ENCODE peak calls at places on chromosomes 6 and 20, in eight cellular contexts. One of them, this sample, is unnamed.
A peak's percentile ranks its signal among the peaks of the same experiment; 100 is the strongest.

GRCh38 chr20:6504826-6505225 is 262.7 kb upstream of the BMP2 start:
- DNase-seq in CD8-positive, alpha-beta T cell: no peak
- DNase-seq in suprapubic skin: no peak
- DNase-seq in CD4-positive, CD25-positive, alpha-beta regulatory T cell: no peak
- DNase-seq in left ventricle myocardium inferior: no peak
- DNase-seq in IMR-90: peak; percentile 11
- DNase-seq in neural progenitor cell: no peak
- DNase-seq in left lung: no peak
- DNase-seq in this sample: no peak

GRCh38 chr6:24513602-24514001 is 18.8 kb downstream of the ALDH5A1 start:
- DNase-seq in CD8-positive, alpha-beta T cell: no peak
- DNase-seq in left lung: no peak
- DNase-seq in CD4-positive, CD25-positive, alpha-beta regulatory T cell: no peak
- DNase-seq in left ventricle myocardium inferior: no peak
- DNase-seq in neural progenitor cell: no peak
- DNase-seq in IMR-90: no peak
- DNase-seq in suprapubic skin: no peak
- DNase-seq in this sample: no peak

GRCh38 chr6:37987008-37987407 is 167.5 kb downstream of the ZFAND3 start:
- DNase-seq in IMR-90: peak; percentile 60
- DNase-seq in neural progenitor cell: no peak
- DNase-seq in CD4-positive, CD25-positive, alpha-beta regulatory T cell: no peak
- DNase-seq in suprapubic skin: no peak
- DNase-seq in CD8-positive, alpha-beta T cell: no peak
- DNase-seq in left ventricle myocardium inferior: no peak
- DNase-seq in left lung: no peak
- DNase-seq in this sample: no peak

GRCh38 chr6:25842526-25842925 is 10.7 kb upstream of the SLC17A1 start:
- DNase-seq in left ventricle myocardium inferior: no peak
- DNase-seq in CD4-positive, CD25-positive, alpha-beta regulatory T cell: no peak
- DNase-seq in suprapubic skin: no peak
- DNase-seq in CD8-positive, alpha-beta T cell: no peak
- DNase-seq in IMR-90: no peak
- DNase-seq in left lung: no peak
- DNase-seq in neural progenitor cell: no peak
- DNase-seq in this sample: no peak

GRCh38 chr20:34549291-34549928 is 9.1 kb upstream of the MAP1LC3A start:
- DNase-seq in suprapubic skin: no peak
- DNase-seq in left lung: no peak
- DNase-seq in left ventricle myocardium inferior: no peak
- DNase-seq in IMR-90: peak; percentile 15
- DNase-seq in CD4-positive, CD25-positive, alpha-beta regulatory T cell: no peak
- DNase-seq in neural progenitor cell: peak; percentile 56
- DNase-seq in CD8-positive, alpha-beta T cell: no peak
- DNase-seq in this sample: no peak

GRCh38 chr6:42365021-42365420 is 86.7 kb downstream of the TRERF1 start:
- DNase-seq in CD4-positive, CD25-positive, alpha-beta regulatory T cell: no peak
- DNase-seq in CD8-positive, alpha-beta T cell: no peak
- DNase-seq in IMR-90: no peak
- DNase-seq in neural progenitor cell: no peak
- DNase-seq in left lung: no peak
- DNase-seq in suprapubic skin: no peak
- DNase-seq in left ventricle myocardium inferior: no peak
- DNase-seq in this sample: no peak

GRCh38 chr20:58906894-58907293 is 54.4 kb downstream of the GNAS start:
- DNase-seq in IMR-90: peak; percentile 79
- DNase-seq in CD8-positive, alpha-beta T cell: no peak
- DNase-seq in left ventricle myocardium inferior: no peak
- DNase-seq in suprapubic skin: no peak
- DNase-seq in CD4-positive, CD25-positive, alpha-beta regulatory T cell: no peak
- DNase-seq in left lung: no peak
- DNase-seq in neural progenitor cell: no peak
- DNase-seq in this sample: no peak

GRCh38 chr6:84074988-84075781 is 41.6 kb downstream of the MRAP2 start:
- DNase-seq in IMR-90: peak; percentile 7
- DNase-seq in neural progenitor cell: peak; percentile 26
- DNase-seq in left ventricle myocardium inferior: no peak
- DNase-seq in CD8-positive, alpha-beta T cell: no peak
- DNase-seq in left lung: no peak
- DNase-seq in suprapubic skin: no peak
- DNase-seq in CD4-positive, CD25-positive, alpha-beta regulatory T cell: no peak
- DNase-seq in this sample: no peak

GRCh38 chr20:4341804-4342560 is 326.6 kb upstream of the RNF24 start:
- DNase-seq in IMR-90: peak; percentile 53
- DNase-seq in left lung: no peak
- DNase-seq in neural progenitor cell: peak; percentile 10
- DNase-seq in suprapubic skin: no peak
- DNase-seq in left ventricle myocardium inferior: no peak
- DNase-seq in CD4-positive, CD25-positive, alpha-beta regulatory T cell: no peak
- DNase-seq in CD8-positive, alpha-beta T cell: no peak
- DNase-seq in this sample: no peak

GRCh38 chr6:135281227-135281626 is 100.1 kb downstream of the MYB start:
- DNase-seq in IMR-90: no peak
- DNase-seq in neural progenitor cell: no peak
- DNase-seq in CD4-positive, CD25-positive, alpha-beta regulatory T cell: no peak
- DNase-seq in left lung: peak; percentile 52
- DNase-seq in suprapubic skin: no peak
- DNase-seq in CD8-positive, alpha-beta T cell: no peak
- DNase-seq in left ventricle myocardium inferior: no peak
- DNase-seq in this sample: no peak

GRCh38 chr6:26048590-26048989 is 38.6 kb upstream of the HFE start:
- DNase-seq in left ventricle myocardium inferior: no peak
- DNase-seq in CD4-positive, CD25-positive, alpha-beta regulatory T cell: no peak
- DNase-seq in left lung: no peak
- DNase-seq in suprapubic skin: no peak
- DNase-seq in neural progenitor cell: no peak
- DNase-seq in CD8-positive, alpha-beta T cell: no peak
- DNase-seq in IMR-90: no peak
- DNase-seq in this sample: no peak

GRCh38 chr6:89682991-89683390 is 44.4 kb upstream of the LYRM2 start:
- DNase-seq in left lung: no peak
- DNase-seq in IMR-90: no peak
- DNase-seq in suprapubic skin: no peak
- DNase-seq in CD4-positive, CD25-positive, alpha-beta regulatory T cell: no peak
- DNase-seq in CD8-positive, alpha-beta T cell: no peak
- DNase-seq in neural progenitor cell: no peak
- DNase-seq in left ventricle myocardium inferior: no peak
- DNase-seq in this sample: no peak

GRCh38 chr20:17210983-17211382 is 15.9 kb upstream of the PCSK2 start:
- DNase-seq in suprapubic skin: no peak
- DNase-seq in left ventricle myocardium inferior: no peak
- DNase-seq in left lung: no peak
- DNase-seq in neural progenitor cell: no peak
- DNase-seq in CD8-positive, alpha-beta T cell: no peak
- DNase-seq in IMR-90: no peak
- DNase-seq in CD4-positive, CD25-positive, alpha-beta regulatory T cell: no peak
- DNase-seq in this sample: no peak

GRCh38 chr6:52305948-52306767 is 21.6 kb upstream of the MCM3 start:
- DNase-seq in CD4-positive, CD25-positive, alpha-beta regulatory T cell: peak; percentile 25
- DNase-seq in neural progenitor cell: no peak
- DNase-seq in suprapubic skin: no peak
- DNase-seq in left lung: no peak
- DNase-seq in IMR-90: no peak
- DNase-seq in CD8-positive, alpha-beta T cell: no peak
- DNase-seq in left ventricle myocardium inferior: no peak
- DNase-seq in this sample: peak; percentile 40

DNA sequence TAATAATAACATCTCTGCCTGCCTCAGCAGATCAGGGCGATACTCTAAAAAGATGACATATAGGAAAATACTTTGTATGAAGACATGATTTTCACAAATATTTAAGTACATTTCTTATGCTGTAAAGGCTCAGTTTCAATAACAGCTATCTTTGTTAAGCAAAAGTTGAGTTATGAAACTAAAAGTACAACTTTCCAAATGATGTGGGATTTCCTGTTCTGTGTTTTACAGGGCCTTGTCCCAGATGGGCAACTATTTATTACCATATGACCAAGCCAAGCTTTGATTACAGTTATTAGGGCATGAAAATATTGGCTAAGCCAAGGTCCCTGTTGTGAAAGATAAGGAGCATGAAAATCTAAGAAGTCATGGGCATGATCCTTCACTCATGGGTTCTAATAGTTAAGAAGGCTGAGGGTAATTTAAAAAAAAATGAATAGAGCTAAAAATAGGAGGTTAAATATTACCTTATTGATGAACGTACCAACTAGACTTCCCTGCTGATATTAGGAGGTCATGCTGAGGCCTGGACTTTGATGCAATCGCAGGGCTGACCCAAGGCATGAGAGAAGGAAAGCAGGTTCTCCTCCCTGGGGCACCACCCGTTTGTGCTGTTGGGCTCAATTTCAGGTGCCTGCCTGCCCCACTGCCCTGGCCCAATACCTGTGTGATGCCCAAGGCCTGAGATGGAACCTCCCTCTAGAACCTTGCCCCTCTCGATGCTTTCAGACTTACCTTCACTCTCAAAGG is 294.4 kb upstream of the PRDM1 start:
- DNase-seq in neural progenitor cell: no peak
- DNase-seq in left ventricle myocardium inferior: no peak
- DNase-seq in CD8-positive, alpha-beta T cell: no peak
- DNase-seq in IMR-90: no peak
- DNase-seq in suprapubic skin: no peak
- DNase-seq in left lung: no peak
- DNase-seq in CD4-positive, CD25-positive, alpha-beta regulatory T cell: no peak
- DNase-seq in this sample: no peak
- H3K4me1 ChIP-seq in neural progenitor cell: peaks cover 8% of the 10 kb centered on the region
- H3K4me1 ChIP-seq in left ventricle myocardium inferior: peaks cover 13% of the 10 kb centered on the region
- H3K4me1 ChIP-seq in CD8-positive, alpha-beta T cell: no peaks in the 10 kb centered on the region
- H3K4me1 ChIP-seq in IMR-90: no peaks in the 10 kb centered on the region
- H3K4me1 ChIP-seq in suprapubic skin: peaks cover 26% of the 10 kb centered on the region
- H3K4me1 ChIP-seq in left lung: no peaks in the 10 kb centered on the region
- H3K4me1 ChIP-seq in CD4-positive, CD25-positive, alpha-beta regulatory T cell: peaks cover 14% of the 10 kb centered on the region
- H3K4me1 ChIP-seq in this sample: no peaks in the 10 kb centered on the region

GRCh38 chr6:39215640-39216158 is 13.6 kb downstream of the KCNK5 start:
- DNase-seq in left lung: no peak
- DNase-seq in CD8-positive, alpha-beta T cell: no peak
- DNase-seq in CD4-positive, CD25-positive, alpha-beta regulatory T cell: no peak
- DNase-seq in IMR-90: no peak
- DNase-seq in suprapubic skin: no peak
- DNase-seq in left ventricle myocardium inferior: no peak
- DNase-seq in neural progenitor cell: no peak
- DNase-seq in this sample: no peak
- H3K4me1 ChIP-seq in left lung: peaks cover 22% of the 10 kb centered on the region
- H3K4me1 ChIP-seq in CD8-positive, alpha-beta T cell: no peaks in the 10 kb centered on the region
- H3K4me1 ChIP-seq in CD4-positive, CD25-positive, alpha-beta regulatory T cell: no peaks in the 10 kb centered on the region
- H3K4me1 ChIP-seq in IMR-90: no peaks in the 10 kb centered on the region
- H3K4me1 ChIP-seq in suprapubic skin: peaks cover 4% of the 10 kb centered on the region
- H3K4me1 ChIP-seq in left ventricle myocardium inferior: no peaks in the 10 kb centered on the region
- H3K4me1 ChIP-seq in neural progenitor cell: peaks cover 22% of the 10 kb centered on the region
- H3K4me1 ChIP-seq in this sample: peaks cover 4% of the 10 kb centered on the region

GRCh38 chr20:47484303-47484702 is 17.4 kb upstream of the NCOA3 start:
- DNase-seq in suprapubic skin: no peak
- DNase-seq in left ventricle myocardium inferior: no peak
- DNase-seq in left lung: no peak
- DNase-seq in neural progenitor cell: no peak
- DNase-seq in IMR-90: no peak
- DNase-seq in CD8-positive, alpha-beta T cell: no peak
- DNase-seq in CD4-positive, CD25-positive, alpha-beta regulatory T cell: no peak
- DNase-seq in this sample: no peak
- H3K4me1 ChIP-seq in suprapubic skin: peaks cover 33% of the 10 kb centered on the region
- H3K4me1 ChIP-seq in left ventricle myocardium inferior: peaks cover 13% of the 10 kb centered on the region
- H3K4me1 ChIP-seq in left lung: no peaks in the 10 kb centered on the region
- H3K4me1 ChIP-seq in neural progenitor cell: peaks cover 5% of the 10 kb centered on the region
- H3K4me1 ChIP-seq in IMR-90: no peaks in the 10 kb centered on the region
- H3K4me1 ChIP-seq in CD8-positive, alpha-beta T cell: peaks cover 17% of the 10 kb centered on the region
- H3K4me1 ChIP-seq in CD4-positive, CD25-positive, alpha-beta regulatory T cell: peaks cover 22% of the 10 kb centered on the region
- H3K4me1 ChIP-seq in this sample: peaks cover 15% of the 10 kb centered on the region

GRCh38 chr6:129490551-129491245 is 219.3 kb downstream of the ARHGAP18 start:
- DNase-seq in neural progenitor cell: no peak
- DNase-seq in CD8-positive, alpha-beta T cell: peak; percentile 63
- DNase-seq in IMR-90: peak; percentile 98
- DNase-seq in CD4-positive, CD25-positive, alpha-beta regulatory T cell: peak; percentile 74
- DNase-seq in suprapubic skin: no peak
- DNase-seq in left ventricle myocardium inferior: no peak
- DNase-seq in left lung: no peak
- DNase-seq in this sample: peak; percentile 29
- H3K4me1 ChIP-seq in neural progenitor cell: peaks cover 15% of the 10 kb centered on the region
- H3K4me1 ChIP-seq in CD8-positive, alpha-beta T cell: peaks cover 24% of the 10 kb centered on the region
- H3K4me1 ChIP-seq in IMR-90: peaks cover 15% of the 10 kb centered on the region
- H3K4me1 ChIP-seq in CD4-positive, CD25-positive, alpha-beta regulatory T cell: peaks cover 21% of the 10 kb centered on the region
- H3K4me1 ChIP-seq in suprapubic skin: peaks cover 27% of the 10 kb centered on the region
- H3K4me1 ChIP-seq in left ventricle myocardium inferior: peaks cover 58% of the 10 kb centered on the region
- H3K4me1 ChIP-seq in left lung: peaks cover 21% of the 10 kb centered on the region
- H3K4me1 ChIP-seq in this sample: peaks cover 25% of the 10 kb centered on the region

GRCh38 chr6:359261-360035 is 32.1 kb upstream of the IRF4 start:
- DNase-seq in CD8-positive, alpha-beta T cell: no peak
- DNase-seq in suprapubic skin: no peak
- DNase-seq in CD4-positive, CD25-positive, alpha-beta regulatory T cell: no peak
- DNase-seq in IMR-90: no peak
- DNase-seq in left ventricle myocardium inferior: no peak
- DNase-seq in left lung: no peak
- DNase-seq in neural progenitor cell: no peak
- DNase-seq in this sample: no peak

GRCh38 chr6:357261-357790 is 34.2 kb upstream of the IRF4 start:
- DNase-seq in suprapubic skin: no peak
- DNase-seq in CD4-positive, CD25-positive, alpha-beta regulatory T cell: no peak
- DNase-seq in CD8-positive, alpha-beta T cell: no peak
- DNase-seq in left lung: no peak
- DNase-seq in neural progenitor cell: no peak
- DNase-seq in left ventricle myocardium inferior: no peak
- DNase-seq in IMR-90: no peak
- DNase-seq in this sample: no peak

GRCh38 chr6:358847-359246 is 32.7 kb upstream of the IRF4 start:
- DNase-seq in IMR-90: no peak
- DNase-seq in left ventricle myocardium inferior: no peak
- DNase-seq in neural progenitor cell: no peak
- DNase-seq in left lung: no peak
- DNase-seq in CD8-positive, alpha-beta T cell: no peak
- DNase-seq in suprapubic skin: no peak
- DNase-seq in CD4-positive, CD25-positive, alpha-beta regulatory T cell: no peak
- DNase-seq in this sample: no peak

GRCh38 chr6:357791-358341 is 33.7 kb upstream of the IRF4 start:
- DNase-seq in suprapubic skin: no peak
- DNase-seq in CD8-positive, alpha-beta T cell: no peak
- DNase-seq in neural progenitor cell: no peak
- DNase-seq in CD4-positive, CD25-positive, alpha-beta regulatory T cell: no peak
- DNase-seq in left lung: no peak
- DNase-seq in IMR-90: no peak
- DNase-seq in left ventricle myocardium inferior: no peak
- DNase-seq in this sample: no peak

GRCh38 chr6:358432-358831 is 33.1 kb upstream of the IRF4 start:
- DNase-seq in suprapubic skin: no peak
- DNase-seq in CD8-positive, alpha-beta T cell: no peak
- DNase-seq in left ventricle myocardium inferior: no peak
- DNase-seq in left lung: no peak
- DNase-seq in neural progenitor cell: no peak
- DNase-seq in CD4-positive, CD25-positive, alpha-beta regulatory T cell: no peak
- DNase-seq in IMR-90: no peak
- DNase-seq in this sample: no peak
- H3K4me1 ChIP-seq in suprapubic skin: no peaks in the 10 kb centered on the region
- H3K4me1 ChIP-seq in CD8-positive, alpha-beta T cell: peaks cover 4% of the 10 kb centered on the region
- H3K4me1 ChIP-seq in left ventricle myocardium inferior: peaks cover 9% of the 10 kb centered on the region
- H3K4me1 ChIP-seq in left lung: no peaks in the 10 kb centered on the region
- H3K4me1 ChIP-seq in neural progenitor cell: peaks cover 8% of the 10 kb centered on the region
- H3K4me1 ChIP-seq in CD4-positive, CD25-positive, alpha-beta regulatory T cell: peaks cover 6% of the 10 kb centered on the region
- H3K4me1 ChIP-seq in IMR-90: no peaks in the 10 kb centered on the region
- H3K4me1 ChIP-seq in this sample: no peaks in the 10 kb centered on the region

This sample was measured in CD8-positive, alpha-beta memory T cell.